ENCODE peak calls at places on chromosomes 11 and 22, in four cellular contexts. D is HCT116, I is colonic mucosa, C is adipocyte. G is an unnamed sample.
A peak's percentile ranks its signal among the peaks of the same experiment; 100 is the strongest.

GRCh38 chr11:2717561-2717960 is 17.8 kb upstream of the KCNQ1OT1 start:
- DNase-seq in D (no peak), I (no peak), C (no peak), G (no peak)

GRCh38 chr22:26707581-26707980 is 50.2 kb downstream of the MIAT start:
- DNase-seq in D (no peak), I (no peak), C (no peak), G (no peak)

GRCh38 chr22:37379716-37380115 is 47.6 kb downstream of the ELFN2 start:
- DNase-seq in D (no peak), I (no peak), C (no peak), G (no peak)

GRCh38 chr11:20964985-20965384 is 295.6 kb downstream of the NELL1 start:
- DNase-seq in D (no peak), I (no peak), C (peak; percentile 1), G (no peak)

GRCh38 chr22:17366830-17367229 is 2.4 kb upstream of the CECR2 start:
- DNase-seq in D (peak; percentile 18), I (peak; percentile 31), C (no peak), G (no peak)

GRCh38 chr11:17138562-17138961 is 61.1 kb upstream of the RPS13 start:
- DNase-seq in D (no peak), I (no peak), C (no peak), G (no peak)

GRCh38 chr11:68968306-68969255 is 12.2 kb downstream of the MRGPRD start:
- DNase-seq in D (no peak), I (no peak), C (no peak), G (no peak)

GRCh38 chr11:71209181-71209580 is 43.2 kb downstream of the SHANK2 start:
- DNase-seq in D (no peak), I (no peak), C (no peak), G (no peak)

GRCh38 chr22:38700271-38700788 is 413 bp downstream of the JOSD1 start:
- DNase-seq in D (no peak), I (peak; percentile 80), C (peak; percentile 78), G (no peak)
- H3K4me1 ChIP-seq in D (peaks cover 74% of the 10 kb centered on the region), I (peaks cover 18% of the 10 kb centered on the region), C (peaks cover 50% of the 10 kb centered on the region), G (peaks cover 31% of the 10 kb centered on the region)

GRCh38 chr22:30267382-30268302 is 991 bp upstream of the OSM start:
- DNase-seq in D (no peak), I (no peak), C (no peak), G (no peak)
- H3K4me3 ChIP-seq in D (no peak overlapping the region), I (no peak overlapping the region), C (no peak overlapping the region), G (peak overlapping the region; percentile 60)

GRCh38 chr11:47251751-47252150 is 3.1 kb upstream of the ACP2 start:
- DNase-seq in D (no peak), I (no peak), C (no peak), G (no peak)

GRCh38 chr11:47254381-47254780 is 3.4 kb upstream of the NR1H3 start:
- DNase-seq in D (no peak), I (no peak), C (no peak), G (no peak)

GRCh38 chr11:47256374-47256773 is 1.4 kb upstream of the NR1H3 start:
- DNase-seq in D (no peak), I (no peak), C (no peak), G (no peak)

GRCh38 chr11:47257178-47257517 is 648 bp upstream of the NR1H3 start:
- DNase-seq in D (no peak), I (no peak), C (no peak), G (no peak)

GRCh38 chr11:47253660-47254059 is 4.1 kb upstream of the NR1H3 start:
- DNase-seq in D (no peak), I (no peak), C (no peak), G (no peak)
- H3K4me1 ChIP-seq in D (peaks cover 12% of the 10 kb centered on the region), I (peaks cover 3% of the 10 kb centered on the region), C (peaks cover 50% of the 10 kb centered on the region), G (peaks cover 30% of the 10 kb centered on the region)

GRCh38 chr11:112543390-112543789 is 282.7 kb upstream of the PLET1 start:
- DNase-seq in D (no peak), I (no peak), C (no peak), G (no peak)
- H3K4me3 ChIP-seq in D (no peak overlapping the region), I (no peak overlapping the region), C (no peak overlapping the region), G (no peak overlapping the region)